ENCODE peak calls at places on chromosomes 13 and 19, in five cellular contexts. J is prostate gland, M is PC-3, X is thyroid gland, D is thoracic aorta. H is an unnamed sample.

GRCh38 chr19:15289673-15290072 is 42.7 kb downstream of the BRD4 start:
- DNase-seq in X (no peak), J (no peak), M (no peak), D (no peak), H (no peak)

GRCh38 chr19:11408591-11408990 is 10.5 kb downstream of the RGL3 start:
- DNase-seq in X (no peak), D (no peak), M (no peak), J (no peak), H (no peak)

GRCh38 chr13:110520431-110521295 is 40.9 kb downstream of the RAB20 start:
- DNase-seq in D (peak), X (peak), M (no peak), J (no peak), H (peak)

GRCh38 chr19:2381151-2381822 is 21.2 kb downstream of the TMPRSS9 start:
- DNase-seq in J (no peak), X (no peak), D (no peak), M (no peak), H (no peak)

GRCh38 chr13:45332831-45333219 is 8.2 kb downstream of the TPT1 start:
- DNase-seq in X (no peak), M (no peak), D (no peak), J (no peak), H (no peak)

GRCh38 chr13:94494021-94494420 is 14.5 kb upstream of the DCT start:
- DNase-seq in M (no peak), J (no peak), D (no peak), X (no peak), H (no peak)

GRCh38 chr13:36076211-36076610 is 55.0 kb downstream of the DCLK1 start:
- DNase-seq in X (no peak), M (no peak), J (no peak), D (no peak), H (no peak)

GRCh38 chr13:45681101-45681500 is 21.0 kb upstream of the CBY2 start:
- DNase-seq in X (no peak), M (no peak), J (no peak), D (no peak), H (no peak)

GRCh38 chr19:17522988-17523872 is 11.8 kb downstream of the PGLS start:
- DNase-seq in M (no peak), J (no peak), X (peak), D (no peak), H (no peak)

GRCh38 chr19:50311723-50312635 is 17.2 kb downstream of the KCNC3 start:
- DNase-seq in M (peak), X (peak), J (no peak), D (no peak), H (peak)

GRCh38 chr13:103510007-103510406 is 443.8 kb upstream of the SLC10A2 start:
- DNase-seq in X (peak), J (no peak), D (no peak), M (no peak), H (no peak)
- TF ChIP-seq CTCF in X (no peak), J (no peak), D (peak), M (peak), H (no peak)

GRCh38 chr19:42465827-42466280 is 23.1 kb upstream of the CXCL17 start:
- DNase-seq in X (no peak), D (no peak), M (no peak), J (no peak), H (no peak)
- H3K27ac ChIP-seq in X (no peak), D (no peak), M (no peak), J (no peak), H (no peak)

DNA sequence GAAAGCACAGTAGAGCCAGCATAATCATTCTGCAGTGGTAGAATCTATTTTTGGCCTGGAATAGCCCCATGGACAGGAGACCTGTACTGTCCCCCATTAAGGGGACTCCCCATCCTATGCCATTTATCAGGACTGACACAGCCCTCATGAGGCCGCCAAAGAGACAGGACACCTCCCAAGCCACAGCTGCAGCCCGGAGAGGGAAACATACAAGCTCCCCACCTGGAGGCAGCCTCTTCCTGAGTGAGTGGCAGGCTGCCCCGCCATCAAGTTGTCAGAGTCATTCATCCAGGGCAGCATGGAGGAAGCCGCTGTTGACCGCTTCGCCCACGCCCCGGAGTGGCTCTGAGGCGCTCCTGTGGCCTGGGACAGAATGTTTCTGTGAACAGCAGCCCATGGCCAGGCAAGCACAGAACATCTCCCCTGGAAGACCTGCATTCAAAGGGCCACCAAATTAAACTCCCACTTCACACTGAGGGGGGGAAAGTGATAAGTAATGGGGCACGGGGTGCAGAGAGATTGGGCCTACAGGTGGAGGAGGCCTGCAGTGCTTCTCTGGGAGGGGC is 111.3 kb downstream of the ZDHHC20 start:
- DNase-seq in X (no peak), J (no peak), M (no peak), D (no peak), H (no peak)
- TF ChIP-seq CTCF in X (no peak), J (no peak), M (no peak), D (no peak), H (no peak)

GRCh38 chr13:37348916-37349653 is 243.6 kb upstream of the CSNK1A1L start:
- DNase-seq in J (no peak), D (no peak), M (no peak), X (no peak), H (no peak)
- H3K27ac ChIP-seq in J (no peak), D (no peak), M (no peak), X (no peak), H (no peak)

DNA sequence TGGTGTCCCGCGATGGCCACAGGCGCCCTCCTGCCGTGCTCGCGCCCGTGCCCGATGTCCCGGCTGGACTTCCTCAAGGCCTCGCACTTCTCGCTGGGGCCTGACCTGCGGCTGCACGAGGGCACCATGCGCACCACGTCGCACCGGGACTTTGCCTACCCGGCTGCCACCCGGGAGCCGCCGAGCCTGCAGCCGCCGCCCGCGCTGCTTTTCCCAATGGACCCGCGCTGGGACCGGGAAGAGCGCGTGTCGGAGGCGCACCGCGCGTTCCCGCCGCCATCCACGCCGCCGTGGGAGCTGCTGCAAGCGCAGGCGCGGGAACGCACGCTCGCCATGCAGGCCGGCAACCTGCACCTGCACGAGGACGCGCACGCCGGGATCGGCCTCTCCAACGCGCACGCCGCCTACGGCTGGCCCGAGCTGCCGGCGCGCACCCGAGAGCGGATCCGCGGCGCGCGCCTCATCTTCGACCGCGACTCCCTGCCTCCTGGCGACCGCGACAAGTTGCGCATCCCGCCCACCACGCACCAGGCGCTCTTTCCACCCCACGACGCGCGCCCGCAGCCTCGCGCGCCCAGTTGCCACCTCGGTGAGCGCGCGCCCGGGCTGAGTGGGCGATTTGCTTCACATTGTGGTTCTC is 12.1 kb upstream of the PEX11G start:
- DNase-seq in M (peak), D (no peak), J (peak), X (no peak), H (peak)
- TF ChIP-seq CTCF in M (no peak), D (peak), J (no peak), X (no peak), H (no peak)

DNA sequence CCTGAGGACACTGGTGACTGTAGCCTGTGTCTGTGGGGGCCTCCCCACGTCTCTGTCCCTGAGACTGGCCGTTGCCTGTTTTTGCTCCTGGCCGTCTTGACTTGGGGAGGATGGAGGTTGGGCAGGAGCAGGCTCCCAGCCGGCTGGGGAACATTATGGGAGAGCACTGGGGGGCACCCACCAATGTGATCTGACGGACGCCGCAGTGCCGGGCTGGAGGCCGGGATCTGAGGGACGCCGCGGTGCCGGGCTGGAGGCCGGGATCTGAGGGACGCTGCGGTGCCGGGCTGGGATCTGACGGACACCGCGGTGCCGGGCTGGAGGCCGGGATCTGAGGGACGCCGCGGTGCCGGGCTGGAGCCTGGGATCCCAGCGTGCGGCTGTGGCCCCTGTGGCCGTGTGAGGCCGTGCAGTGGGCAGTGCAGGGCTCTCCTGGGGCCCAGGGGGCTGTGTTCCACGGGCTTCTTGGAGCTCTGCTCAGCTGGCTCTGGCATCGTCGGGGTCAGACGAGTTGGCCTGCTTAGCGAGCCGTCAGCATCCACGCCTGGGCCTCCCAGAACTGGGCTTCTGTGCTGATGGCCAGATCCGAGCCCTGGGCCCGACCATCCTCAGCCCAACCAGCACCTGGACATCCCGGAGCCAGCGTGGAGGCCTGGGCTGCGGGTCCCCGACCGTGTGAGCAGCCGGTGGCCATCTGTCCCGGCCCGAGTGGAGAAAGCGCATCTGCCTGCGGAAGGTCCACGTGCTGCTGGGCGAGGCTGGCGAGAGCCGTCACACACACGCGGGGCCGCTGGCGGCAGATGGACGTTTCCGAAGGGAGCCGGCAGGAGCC is 45.8 kb downstream of the GAS6 start:
- DNase-seq in M (no peak), X (peak), J (no peak), D (no peak), H (no peak)
- H3K27ac ChIP-seq in M (no peak), X (peak), J (no peak), D (peak), H (no peak)

GRCh38 chr19:9914315-9915207 is 21.8 kb downstream of the OLFM2 start:
- DNase-seq in D (no peak), M (peak), J (peak), X (peak), H (peak)
- TF ChIP-seq CTCF in D (peak), M (peak), J (peak), X (no peak), H (peak)

H was measured in pancreas.